ENCODE peak calls at places on chromosomes 12 and 14, in four cellular contexts. I is suprapubic skin, D is thoracic aorta, F is AG10803. E is an unnamed sample.

GRCh38 chr12:77667101-77667500 is 163.6 kb upstream of the NAV3 start:
- DNase-seq in F (no peak), I (no peak), D (no peak), E (peak)

GRCh38 chr14:69046468-69046867 is 67.4 kb upstream of the ACTN1 start:
- DNase-seq in F (peak), I (no peak), D (no peak), E (peak)

GRCh38 chr12:26524862-26525465 is 308.0 kb downstream of the ITPR2 start:
- DNase-seq in I (no peak), D (no peak), F (no peak), E (peak)

GRCh38 chr12:56188116-56188785 is 1.0 kb downstream of the SMARCC2 start:
- DNase-seq in D (no peak), F (no peak), I (no peak), E (peak)

GRCh38 chr12:14256555-14257169 is 108.8 kb upstream of the ATF7IP start:
- DNase-seq in D (peak), F (peak), I (peak), E (peak)

GRCh38 chr14:102229739-102230092 is 75.2 kb downstream of the MOK start:
- DNase-seq in F (no peak), D (no peak), I (no peak), E (no peak)

GRCh38 chr12:2008677-2009076 is 4.4 kb upstream of the DCP1B start:
- DNase-seq in D (no peak), I (no peak), F (no peak), E (peak)

GRCh38 chr14:102028733-102029132 is 58.1 kb downstream of the HSP90AA1 start:
- DNase-seq in D (no peak), I (no peak), F (peak), E (peak)

GRCh38 chr14:69712637-69713088 is 54.3 kb upstream of the SRSF5 start:
- DNase-seq in F (no peak), D (no peak), I (no peak), E (no peak)

GRCh38 chr14:104326848-104327247 is 188.5 kb downstream of the KIF26A start:
- DNase-seq in F (no peak), I (no peak), D (no peak), E (no peak)

GRCh38 chr12:75650989-75651695 is 139.7 kb upstream of the KRR1 start:
- DNase-seq in F (peak), D (no peak), I (no peak), E (peak)

GRCh38 chr12:5068623-5069022 is 24.9 kb downstream of the KCNA5 start:
- DNase-seq in I (no peak), F (no peak), D (no peak), E (no peak)

GRCh38 chr14:53581497-53581896 is 375.1 kb downstream of the BMP4 start:
- DNase-seq in F (no peak), D (no peak), I (no peak), E (no peak)

GRCh38 chr12:30719060-30719459 is 23.4 kb upstream of the IPO8 start:
- DNase-seq in D (no peak), I (no peak), F (peak), E (peak)

GRCh38 chr12:66035289-66035961 is 95.1 kb downstream of the LLPH start:
- DNase-seq in F (peak), D (no peak), I (no peak), E (peak)

GRCh38 chr12:16037533-16037932 is 126.4 kb downstream of the DERA start:
- DNase-seq in I (no peak), D (no peak), F (no peak), E (no peak)

GRCh38 chr12:49953146-49953545 is 2.6 kb downstream of the AQP2 start:
- DNase-seq in I (no peak), F (no peak), D (no peak), E (no peak)

GRCh38 chr12:81759215-81759991 is at the start of gene PPFIA2:
- DNase-seq in I (peak), F (peak), D (no peak), E (peak)

GRCh38 chr12:64584173-64584555 is 26.1 kb upstream of the RASSF3 start:
- DNase-seq in D (no peak), F (no peak), I (no peak), E (no peak)

GRCh38 chr12:45290218-45290609 is 74.3 kb downstream of the ANO6 start:
- DNase-seq in I (no peak), F (peak), D (no peak), E (peak)

GRCh38 chr14:104992501-104992900 is 6.9 kb downstream of the CLBA1 start:
- DNase-seq in F (no peak), I (no peak), D (no peak), E (no peak)

GRCh38 chr12:23853640-23854039 is 95.8 kb downstream of the SOX5 start:
- DNase-seq in D (no peak), I (no peak), F (no peak), E (no peak)

GRCh38 chr12:34400986-34401658 is 378.8 kb downstream of the ALG10 start:
- DNase-seq in D (no peak), F (no peak), I (peak), E (no peak)

GRCh38 chr14:34676516-34677211 is 37.7 kb downstream of the CFL2 start:
- DNase-seq in F (peak), I (no peak), D (no peak), E (no peak)

DNA sequence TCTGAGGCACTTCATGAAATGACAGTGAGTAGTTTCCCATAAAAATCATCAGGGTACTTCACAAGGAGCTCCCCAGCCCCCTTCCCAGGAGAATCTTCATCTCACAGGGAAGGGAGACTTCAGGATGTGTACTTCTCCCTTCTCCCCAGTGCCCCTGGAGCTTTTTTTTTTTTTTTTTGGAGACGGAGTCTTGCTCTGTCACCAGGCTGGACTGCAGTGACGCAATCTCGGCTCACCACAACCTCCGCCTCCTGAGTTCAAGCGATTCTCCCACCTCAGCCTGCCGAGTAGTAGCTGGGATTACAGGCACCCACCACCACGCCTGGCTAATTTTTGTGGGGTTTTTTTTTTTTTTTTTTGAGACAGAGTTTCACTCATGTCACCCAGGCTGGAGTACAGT is 10.4 kb downstream of the ITPK1 start:
- DNase-seq in D (no peak), F (peak), I (no peak), E (peak)
- H3K4me3 ChIP-seq in D (no peak), F (no peak), I (no peak), E (no peak)

GRCh38 chr14:96027356-96028335 is 11.5 kb upstream of the C14orf132 start:
- DNase-seq in D (no peak), F (no peak), I (no peak), E (no peak)
- TF ChIP-seq CTCF in D (no peak), F (no peak), I (no peak), E (no peak)

DNA sequence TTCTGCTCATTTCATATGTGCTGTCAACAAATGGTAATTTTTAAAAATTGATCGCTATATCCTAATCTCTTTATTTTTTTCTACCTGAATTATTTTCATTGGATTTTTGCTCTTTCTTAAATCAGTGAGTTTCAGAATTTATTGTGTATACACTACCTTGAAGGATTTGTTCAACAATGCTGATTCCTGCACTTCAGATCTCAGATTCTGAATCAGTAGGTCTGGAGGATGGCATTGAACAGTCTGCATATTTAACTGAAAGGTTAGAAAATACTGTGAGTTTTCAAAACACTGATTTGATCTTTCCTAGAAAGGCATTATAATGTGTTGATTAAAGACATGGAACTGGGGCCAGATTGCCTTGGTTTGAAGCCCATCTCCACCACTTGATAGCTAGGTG is 1.6 kb downstream of the G2E3 start:
- DNase-seq in F (no peak), D (no peak), I (no peak), E (no peak)
- H3K4me3 ChIP-seq in F (peak), D (peak), I (peak), E (peak)

GRCh38 chr14:100524233-100524932 is 62.8 kb downstream of the BEGAIN start:
- DNase-seq in F (no peak), I (peak), D (no peak), E (no peak)

GRCh38 chr14:100525615-100526014 is 61.6 kb downstream of the BEGAIN start:
- DNase-seq in F (no peak), D (no peak), I (peak), E (no peak)

GRCh38 chr14:100523536-100524025 is 63.6 kb downstream of the BEGAIN start:
- DNase-seq in D (no peak), F (no peak), I (peak), E (no peak)

GRCh38 chr14:100526057-100526456 is 61.2 kb downstream of the BEGAIN start:
- DNase-seq in F (no peak), I (peak), D (no peak), E (no peak)

DNA sequence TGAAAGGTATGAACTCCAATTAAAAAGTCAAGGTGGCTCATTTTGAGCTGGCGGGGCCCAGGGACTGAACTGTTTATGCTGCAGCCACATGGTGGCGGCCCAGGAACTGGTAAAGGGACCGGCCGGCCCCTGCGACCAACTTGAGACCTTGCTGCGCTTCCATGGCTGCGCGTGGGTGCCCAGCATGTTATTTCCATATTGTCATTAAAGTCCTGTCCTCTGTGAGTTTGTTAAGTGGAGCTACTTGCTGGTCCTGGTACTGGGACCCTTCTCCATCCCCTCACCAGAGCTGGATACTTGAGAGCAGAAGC is 62.3 kb downstream of the BEGAIN start:
- DNase-seq in D (no peak), I (peak), F (no peak), E (peak)
- TF ChIP-seq CTCF in D (no peak), I (no peak), F (peak), E (peak)